ENCODE peak calls at places on chromosome 10, in four cellular contexts. Z is stromal cell of bone marrow; E is central memory CD4-positive, alpha-beta T cell; V is activated T-cell treated with anti-CD3 and anti-CD28 coated beads for 1 hour. U is an unnamed sample.

GRCh38 chr10:3745582-3745981 is 39.4 kb downstream of the KLF6 start:
- DNase-seq in Z (no peak), V (no peak), E (no peak), U (no peak)

GRCh38 chr10:114541081-114541833 is 116.8 kb downstream of the ABLIM1 start:
- DNase-seq in V (peak; percentile 49), Z (peak; percentile 81), E (peak; percentile 89), U (no peak)

GRCh38 chr10:44911081-44911540 is at the start of gene TMEM72:
- DNase-seq in V (no peak), Z (no peak), E (no peak), U (no peak)

GRCh38 chr10:44416976-44417375 is 32.1 kb upstream of the CXCL12 start:
- DNase-seq in E (no peak), Z (no peak), V (no peak), U (no peak)

GRCh38 chr10:21207852-21208646 is 310.9 kb upstream of the NEBL start:
- DNase-seq in Z (no peak), V (no peak), E (no peak), U (no peak)

GRCh38 chr10:89029785-89030437 is 39.3 kb downstream of the FAS start:
- DNase-seq in Z (peak; percentile 68), E (peak; percentile 50), V (peak; percentile 55), U (peak; percentile 58)

GRCh38 chr10:50514995-50515394 is 108.8 kb downstream of the SGMS1 start:
- DNase-seq in V (no peak), E (no peak), Z (no peak), U (no peak)

GRCh38 chr10:2036209-2036608 is 298.9 kb upstream of the ADARB2 start:
- DNase-seq in E (no peak), V (no peak), Z (no peak), U (no peak)

GRCh38 chr10:112332509-112333228 is 41.2 kb upstream of the ACSL5 start:
- DNase-seq in Z (no peak), V (no peak), E (no peak), U (no peak)

GRCh38 chr10:88525371-88526079 is 57.6 kb downstream of the RNLS start:
- DNase-seq in Z (peak; percentile 19), E (no peak), V (no peak), U (no peak)

GRCh38 chr10:45439873-45440272 is 65.9 kb downstream of the ALOX5 start:
- DNase-seq in Z (no peak), E (no peak), V (no peak), U (no peak)

GRCh38 chr10:3781458-3782098 is 3.4 kb downstream of the KLF6 start:
- DNase-seq in E (peak; percentile 56), Z (no peak), V (no peak), U (no peak)

GRCh38 chr10:32149257-32149955 is 93.2 kb upstream of the KIF5B start:
- DNase-seq in Z (peak; percentile 93), V (no peak), E (no peak), U (no peak)

GRCh38 chr10:79166741-79167140 is 98.0 kb downstream of the ZMIZ1 start:
- DNase-seq in V (no peak), E (no peak), Z (no peak), U (no peak)

GRCh38 chr10:36313142-36313541 is 671.0 kb upstream of the FZD8 start:
- DNase-seq in E (no peak), Z (no peak), V (no peak), U (no peak)

GRCh38 chr10:124944982-124945381 is 3.1 kb downstream of the ZRANB1 start:
- DNase-seq in V (no peak), Z (no peak), E (no peak), U (no peak)

GRCh38 chr10:22429981-22430421 is 84.7 kb downstream of the SPAG6 start:
- DNase-seq in Z (no peak), V (no peak), E (no peak), U (no peak)

GRCh38 chr10:86075512-86075911 is 291.1 kb downstream of the GRID1 start:
- DNase-seq in V (no peak), Z (no peak), E (no peak), U (no peak)

GRCh38 chr10:47257396-47258120 is 42.4 kb upstream of the GDF10 start:
- DNase-seq in V (no peak), Z (peak; percentile 66), E (peak; percentile 64), U (peak; percentile 27)

GRCh38 chr10:112663181-112663879 is 216.3 kb downstream of the VTI1A start:
- DNase-seq in Z (peak; percentile 40), E (no peak), V (no peak), U (no peak)

GRCh38 chr10:77970869-77971803 is 44.6 kb upstream of the DLG5 start:
- DNase-seq in V (no peak), E (no peak), Z (peak; percentile 96), U (no peak)

GRCh38 chr10:69321037-69321715 is 42.9 kb downstream of the HK1 start:
- DNase-seq in V (no peak), E (no peak), Z (no peak), U (no peak)

GRCh38 chr10:43384252-43385221 is 13.1 kb downstream of the FXYD4 start:
- DNase-seq in Z (no peak), V (no peak), E (no peak), U (no peak)

GRCh38 chr10:75632750-75633462 is 201.5 kb downstream of the LRMDA start:
- DNase-seq in E (no peak), V (no peak), Z (peak; percentile 40), U (no peak)

GRCh38 chr10:91709394-91709798 is 76.5 kb upstream of the PPP1R3C start:
- DNase-seq in V (no peak), Z (no peak), E (no peak), U (no peak)

GRCh38 chr10:29811751-29812427 is 177.1 kb upstream of the SVIL start:
- DNase-seq in E (peak; percentile 10), Z (peak; percentile 94), V (no peak), U (no peak)

GRCh38 chr10:125985557-125986246 is 89.3 kb downstream of the FANK1 start:
- DNase-seq in V (no peak), E (no peak), Z (no peak), U (no peak)

GRCh38 chr10:7192831-7193348 is 217.9 kb downstream of the SFMBT2 start:
- DNase-seq in Z (no peak), E (peak; percentile 71), V (peak; percentile 28), U (peak; percentile 55)

GRCh38 chr10:69786791-69787190 is 14.9 kb upstream of the COL13A1 start:
- DNase-seq in V (no peak), E (no peak), Z (no peak), U (no peak)

GRCh38 chr10:58384095-58384494 is 1.1 kb upstream of the TFAM start:
- DNase-seq in Z (no peak), E (peak; percentile 79), V (no peak), U (peak; percentile 77)

GRCh38 chr10:116124777-116125176 is 148.2 kb downstream of the GFRA1 start:
- DNase-seq in V (no peak), E (no peak), Z (no peak), U (no peak)